ENCODE peak calls at places on chromosomes 11 and 22, in five cellular contexts. One of them, this sample, is unnamed.

GRCh38 chr11:7671807-7672206 is 1.5 kb downstream of the CYB5R2 start:
- DNase-seq in fibroblast of the conjunctiva: no peak
- DNase-seq in COR-L47: no peak
- DNase-seq in A172: no peak
- DNase-seq in T-helper 9 cell: no peak
- DNase-seq in this sample: no peak

GRCh38 chr11:134756811-134757540 is 344.9 kb upstream of the B3GAT1 start:
- DNase-seq in fibroblast of the conjunctiva: no peak
- DNase-seq in A172: no peak
- DNase-seq in T-helper 9 cell: no peak
- DNase-seq in COR-L47: no peak
- DNase-seq in this sample: no peak

GRCh38 chr11:100273066-100273815 is 413.8 kb upstream of the ARHGAP42 start:
- DNase-seq in COR-L47: no peak
- DNase-seq in A172: no peak
- DNase-seq in fibroblast of the conjunctiva: no peak
- DNase-seq in T-helper 9 cell: no peak
- DNase-seq in this sample: no peak

GRCh38 chr11:126360049-126360446 is 4.6 kb downstream of the ST3GAL4 start:
- DNase-seq in fibroblast of the conjunctiva: no peak
- DNase-seq in COR-L47: no peak
- DNase-seq in T-helper 9 cell: no peak
- DNase-seq in A172: no peak
- DNase-seq in this sample: no peak

GRCh38 chr22:39635719-39636118 is 65.2 kb downstream of the CACNA1I start:
- DNase-seq in A172: no peak
- DNase-seq in fibroblast of the conjunctiva: no peak
- DNase-seq in T-helper 9 cell: no peak
- DNase-seq in COR-L47: no peak
- DNase-seq in this sample: no peak

GRCh38 chr22:21447694-21448402 is 19.3 kb upstream of the TMEM191C start:
- DNase-seq in A172: no peak
- DNase-seq in COR-L47: no peak
- DNase-seq in T-helper 9 cell: no peak
- DNase-seq in fibroblast of the conjunctiva: no peak
- DNase-seq in this sample: no peak

GRCh38 chr22:28604961-28605360 is 74.7 kb downstream of the TTC28 start:
- DNase-seq in A172: no peak
- DNase-seq in COR-L47: no peak
- DNase-seq in T-helper 9 cell: no peak
- DNase-seq in fibroblast of the conjunctiva: no peak
- DNase-seq in this sample: no peak

GRCh38 chr11:75656044-75656726 is 12.7 kb downstream of the MAP6 start:
- DNase-seq in COR-L47: no peak
- DNase-seq in A172: peak; percentile 62
- DNase-seq in T-helper 9 cell: no peak
- DNase-seq in fibroblast of the conjunctiva: no peak
- DNase-seq in this sample: no peak

GRCh38 chr11:110156503-110156902 is 63.3 kb downstream of the ZC3H12C start:
- DNase-seq in fibroblast of the conjunctiva: no peak
- DNase-seq in COR-L47: no peak
- DNase-seq in A172: no peak
- DNase-seq in T-helper 9 cell: no peak
- DNase-seq in this sample: no peak

GRCh38 chr11:109138200-109138599 is 283.8 kb upstream of the C11orf87 start:
- DNase-seq in COR-L47: no peak
- DNase-seq in fibroblast of the conjunctiva: no peak
- DNase-seq in A172: no peak
- DNase-seq in T-helper 9 cell: no peak
- DNase-seq in this sample: no peak

GRCh38 chr22:38843201-38843715 is 570 bp downstream of the NPTXR start:
- DNase-seq in COR-L47: peak; percentile 71
- DNase-seq in T-helper 9 cell: peak; percentile 32
- DNase-seq in A172: no peak
- DNase-seq in fibroblast of the conjunctiva: peak; percentile 35
- DNase-seq in this sample: peak; percentile 43

GRCh38 chr11:44596541-44597276 is 31.2 kb downstream of the CD82 start:
- DNase-seq in fibroblast of the conjunctiva: no peak
- DNase-seq in A172: peak; percentile 76
- DNase-seq in COR-L47: no peak
- DNase-seq in T-helper 9 cell: peak; percentile 66
- DNase-seq in this sample: no peak

GRCh38 chr11:101960231-101960630 is 43.9 kb upstream of the ANGPTL5 start:
- DNase-seq in fibroblast of the conjunctiva: no peak
- DNase-seq in T-helper 9 cell: no peak
- DNase-seq in COR-L47: no peak
- DNase-seq in A172: no peak
- DNase-seq in this sample: no peak

This sample was measured in NCI-H345.